ENCODE peak calls at places on chromosomes 3 and 15, in ten cellular contexts. R is left ventricle myocardium inferior; T is adipocyte; A is OCI-LY7; F is cardiac fibroblast; W is lung; I is AG09309; N is lower leg skin; C is naive thymus-derived CD4-positive, alpha-beta T cell; S is fibroblast of pulmonary artery. B is an unnamed sample.

GRCh38 chr15:85704720-85705119 is 90.0 kb downstream of the KLHL25 start:
- DNase-seq in F (no peak), A (no peak), T (peak), R (no peak), S (no peak), I (no peak), C (no peak), N (no peak), W (no peak), B (peak)

GRCh38 chr3:148697311-148698189 is at the start of gene AGTR1:
- DNase-seq in A (no peak), I (no peak), W (peak), N (peak), S (peak), C (no peak), R (peak), F (peak), T (peak), B (peak)

GRCh38 chr3:32855350-32855953 is 37.7 kb downstream of the TRIM71 start:
- DNase-seq in W (no peak), C (no peak), I (no peak), R (no peak), F (no peak), S (no peak), N (no peak), T (no peak), A (no peak), B (no peak)

GRCh38 chr15:80026754-80027153 is 32.7 kb upstream of the ZFAND6 start:
- DNase-seq in F (no peak), I (no peak), N (no peak), R (no peak), A (no peak), C (no peak), W (no peak), S (no peak), T (no peak), B (no peak)

GRCh38 chr15:63134245-63134644 is 12.6 kb downstream of the LACTB start:
- DNase-seq in N (no peak), W (no peak), I (no peak), C (no peak), T (no peak), R (no peak), S (no peak), A (no peak), F (peak), B (no peak)

GRCh38 chr3:85476891-85477495 is 518.2 kb downstream of the CADM2 start:
- DNase-seq in F (no peak), R (no peak), T (no peak), W (no peak), N (no peak), I (no peak), C (no peak), S (no peak), A (no peak), B (no peak)

GRCh38 chr3:9214599-9214998 is 34.8 kb downstream of the SRGAP3 start:
- DNase-seq in C (no peak), S (peak), N (no peak), A (no peak), T (peak), R (no peak), W (no peak), I (peak), F (peak), B (peak)

GRCh38 chr3:30578479-30578878 is 27.9 kb upstream of the TGFBR2 start:
- DNase-seq in A (no peak), W (peak), S (peak), I (peak), F (peak), N (peak), C (no peak), T (peak), R (no peak), B (peak)

GRCh38 chr3:139803294-139803693 is 125.5 kb upstream of the NMNAT3 start:
- DNase-seq in T (no peak), F (no peak), W (no peak), R (no peak), S (no peak), N (no peak), A (no peak), I (no peak), C (no peak), B (no peak)

GRCh38 chr15:37204698-37205097 is 104.3 kb upstream of the MEIS2 start:
- DNase-seq in T (no peak), I (no peak), N (no peak), C (no peak), A (no peak), W (no peak), S (peak), F (no peak), R (no peak), B (no peak)

GRCh38 chr3:53730565-53730964 is 115.7 kb downstream of the CHDH start:
- DNase-seq in T (peak), A (no peak), I (no peak), N (no peak), S (peak), R (peak), F (peak), C (no peak), W (no peak), B (peak)

GRCh38 chr15:55218068-55218467 is 21.3 kb upstream of the RSL24D1 start:
- DNase-seq in T (peak), A (no peak), S (no peak), F (no peak), W (no peak), C (no peak), R (no peak), N (no peak), I (no peak), B (peak)

GRCh38 chr15:55226127-55226526 is 29.4 kb upstream of the RSL24D1 start:
- DNase-seq in N (no peak), A (no peak), I (no peak), F (peak), S (no peak), C (no peak), R (no peak), T (no peak), W (no peak), B (peak)

GRCh38 chr15:55221090-55222011 is 24.6 kb upstream of the RSL24D1 start:
- DNase-seq in W (peak), S (peak), A (peak), R (no peak), C (no peak), N (no peak), F (peak), I (peak), T (peak), B (peak)

GRCh38 chr15:55224892-55225291 is 28.2 kb upstream of the RSL24D1 start:
- DNase-seq in N (no peak), A (no peak), W (no peak), F (peak), S (no peak), R (no peak), I (no peak), T (no peak), C (peak), B (no peak)

GRCh38 chr15:55222588-55222987 is 25.8 kb upstream of the RSL24D1 start:
- DNase-seq in A (peak), C (no peak), W (no peak), R (no peak), N (no peak), S (no peak), F (no peak), T (no peak), I (no peak), B (no peak)
- H3K4me3 ChIP-seq in A (peak), C (peak), W (no peak), R (no peak), N (no peak), S (no peak), F (no peak), T (no peak), I (no peak), B (no peak)

GRCh38 chr3:48446043-48446424 is 503 bp upstream of the ATRIP start:
- DNase-seq in I (no peak), T (no peak), S (no peak), A (no peak), R (no peak), C (no peak), F (no peak), N (no peak), W (no peak), B (no peak)

GRCh38 chr3:48440590-48440958 is 517 bp downstream of the TMA7 start:
- DNase-seq in W (no peak), R (no peak), F (peak), I (no peak), C (peak), T (peak), A (peak), S (peak), N (no peak), B (peak)

GRCh38 chr3:48446425-48447193 is at the start of gene ATRIP:
- DNase-seq in A (peak), I (peak), W (peak), T (peak), R (peak), F (peak), N (peak), S (peak), C (peak), B (peak)

GRCh38 chr3:48441940-48442339 is 1.9 kb downstream of the TMA7 start:
- DNase-seq in W (no peak), N (no peak), S (no peak), A (no peak), T (no peak), C (no peak), I (no peak), F (no peak), R (no peak), B (no peak)

GRCh38 chr3:48445277-48445882 is 1.2 kb upstream of the ATRIP start:
- DNase-seq in I (no peak), S (no peak), F (no peak), R (no peak), A (no peak), W (no peak), T (no peak), N (no peak), C (no peak), B (no peak)
- H3K4me3 ChIP-seq in I (peak), S (peak), F (no peak), R (peak), A (peak), W (no peak), T (peak), N (no peak), C (no peak), B (peak)

GRCh38 chr3:113628788-113629187 is 67.7 kb downstream of the USF3 start:
- DNase-seq in W (no peak), N (no peak), T (no peak), C (no peak), S (no peak), R (no peak), I (no peak), F (no peak), A (no peak), B (no peak)

GRCh38 chr3:113628316-113628715 is 68.1 kb downstream of the USF3 start:
- DNase-seq in S (no peak), R (no peak), I (no peak), C (no peak), W (no peak), T (no peak), N (no peak), F (no peak), A (no peak), B (no peak)

GRCh38 chr3:113629941-113630340 is 66.5 kb downstream of the USF3 start:
- DNase-seq in I (no peak), A (no peak), S (no peak), R (no peak), T (no peak), C (no peak), N (no peak), F (no peak), W (no peak), B (peak)

GRCh38 chr3:113631573-113631972 is 64.9 kb downstream of the USF3 start:
- DNase-seq in T (no peak), A (no peak), W (no peak), R (no peak), S (no peak), I (no peak), F (no peak), C (no peak), N (no peak), B (no peak)

DNA sequence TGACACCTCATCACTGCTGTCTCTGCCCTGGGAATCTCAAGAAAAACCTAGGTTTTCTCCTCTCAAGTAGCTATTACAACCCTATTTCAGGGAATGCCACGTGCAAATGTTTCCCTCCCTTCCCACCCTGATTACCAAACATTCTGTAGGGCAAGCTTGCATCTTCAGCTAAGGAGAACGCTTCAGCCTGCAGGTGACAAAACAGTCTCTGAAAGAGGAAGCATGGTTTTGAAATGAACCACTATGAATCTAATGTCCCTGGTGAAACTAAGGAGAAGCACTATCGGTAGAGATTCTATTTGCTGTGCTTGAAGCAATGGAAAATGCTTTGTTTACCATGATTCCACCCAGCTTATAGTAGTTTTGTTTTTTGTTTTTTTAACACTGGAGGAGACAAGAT is 65.3 kb downstream of the USF3 start:
- DNase-seq in A (peak), I (no peak), F (no peak), S (no peak), N (no peak), W (no peak), R (no peak), T (no peak), C (no peak), B (no peak)
- H3K4me3 ChIP-seq in A (no peak), I (no peak), F (no peak), S (no peak), N (no peak), W (no peak), R (no peak), T (no peak), C (no peak), B (no peak)

GRCh38 chr3:27326949-27327582 is 42.1 kb downstream of the NEK10 start:
- DNase-seq in I (no peak), W (no peak), T (no peak), R (no peak), C (no peak), N (no peak), A (no peak), F (no peak), S (no peak), B (no peak)
- H3K4me3 ChIP-seq in I (no peak), W (no peak), T (no peak), R (peak), C (no peak), N (no peak), A (no peak), F (no peak), S (no peak), B (peak)

GRCh38 chr3:403826-404225 is 207.3 kb downstream of the CHL1 start:
- DNase-seq in N (no peak), S (no peak), A (no peak), R (no peak), C (no peak), F (no peak), T (no peak), I (no peak), W (no peak), B (no peak)

GRCh38 chr3:396293-396692 is 199.7 kb downstream of the CHL1 start:
- DNase-seq in S (no peak), A (no peak), C (no peak), N (no peak), T (no peak), W (no peak), R (no peak), F (no peak), I (no peak), B (peak)

DNA sequence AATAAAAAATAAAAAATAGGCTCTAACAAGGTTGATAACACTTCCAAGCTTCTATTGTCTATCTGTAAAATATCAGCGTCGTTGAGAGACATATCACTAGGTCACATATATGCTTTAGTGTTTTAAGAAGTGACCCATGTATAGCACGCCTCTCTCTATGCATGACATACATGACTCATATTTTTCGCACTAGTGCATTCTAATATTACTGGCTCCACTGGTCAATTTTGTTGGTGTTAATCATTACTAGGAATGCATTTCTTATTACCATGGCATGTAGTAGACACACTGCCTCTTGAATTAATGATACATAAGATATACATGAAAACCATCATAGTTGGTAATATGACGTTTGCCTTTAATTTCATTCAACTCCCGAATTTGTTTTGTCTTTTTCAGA is 203.1 kb downstream of the CHL1 start:
- DNase-seq in S (no peak), I (no peak), N (no peak), F (no peak), R (no peak), W (no peak), C (no peak), A (no peak), T (no peak), B (no peak)
- H3K4me3 ChIP-seq in S (no peak), I (no peak), N (no peak), F (no peak), R (no peak), W (no peak), C (no peak), A (no peak), T (no peak), B (no peak)

GRCh38 chr15:91948001-91948608 is 94.6 kb downstream of the SLCO3A1 start:
- DNase-seq in A (no peak), C (no peak), I (no peak), F (peak), T (peak), R (peak), W (no peak), N (no peak), S (peak), B (peak)
- H3K4me3 ChIP-seq in A (no peak), C (no peak), I (no peak), F (no peak), T (no peak), R (no peak), W (no peak), N (no peak), S (no peak), B (no peak)

DNA sequence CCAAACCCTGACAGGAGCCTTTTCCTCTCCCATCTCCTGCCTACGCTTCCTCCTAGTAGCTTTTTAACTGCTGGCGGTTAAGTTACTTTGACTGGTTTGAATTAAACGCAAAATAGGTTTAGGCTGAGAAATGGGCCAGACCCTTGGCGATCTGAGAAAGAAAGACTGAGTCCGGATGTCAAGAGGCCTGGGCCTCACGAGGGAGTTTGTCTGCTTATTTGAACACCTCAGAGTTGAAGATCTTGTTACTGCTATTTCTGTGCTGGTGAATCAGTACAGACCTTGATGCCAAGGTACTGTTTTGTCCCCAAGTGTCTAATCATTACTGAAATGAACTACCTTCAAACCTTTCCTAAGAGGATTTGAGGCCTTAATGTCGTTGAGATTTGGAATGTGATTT is 769 bp upstream of the FMN1 start:
- DNase-seq in R (no peak), C (no peak), F (no peak), T (no peak), N (no peak), S (no peak), A (peak), W (no peak), I (no peak), B (no peak)
- H3K4me3 ChIP-seq in R (peak), C (peak), F (no peak), T (peak), N (no peak), S (peak), A (peak), W (no peak), I (peak), B (peak)

DNA sequence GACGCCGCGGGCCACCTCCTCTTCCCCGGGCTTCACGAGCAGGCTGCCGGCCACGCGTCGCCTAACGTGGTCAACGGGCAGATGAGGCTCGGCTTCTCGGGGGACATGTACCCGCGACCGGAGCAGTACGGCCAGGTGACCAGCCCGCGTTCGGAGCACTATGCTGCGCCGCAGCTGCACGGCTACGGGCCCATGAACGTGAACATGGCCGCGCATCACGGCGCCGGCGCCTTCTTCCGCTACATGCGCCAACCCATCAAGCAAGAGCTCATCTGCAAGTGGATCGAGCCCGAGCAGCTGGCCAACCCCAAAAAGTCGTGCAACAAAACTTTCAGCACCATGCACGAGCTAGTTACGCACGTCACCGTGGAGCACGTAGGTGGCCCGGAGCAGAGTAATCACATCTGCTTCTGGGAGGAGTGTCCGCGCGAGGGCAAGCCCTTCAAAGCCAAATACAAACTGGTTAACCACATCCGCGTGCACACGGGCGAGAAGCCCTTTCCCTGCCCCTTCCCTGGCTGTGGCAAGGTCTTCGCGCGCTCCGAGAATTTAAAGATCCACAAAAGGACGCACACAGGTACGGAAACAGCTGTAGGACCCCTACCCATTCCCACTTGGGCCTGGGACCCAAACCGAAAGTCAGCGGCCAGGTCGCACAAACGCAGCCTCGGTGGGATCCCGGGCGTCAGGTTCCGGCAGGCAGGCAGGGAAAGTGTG is 1.5 kb downstream of the ZIC1 start:
- DNase-seq in F (no peak), S (peak), I (no peak), C (no peak), A (no peak), R (no peak), W (peak), T (no peak), N (no peak), B (peak)
- H3K4me3 ChIP-seq in F (peak), S (peak), I (peak), C (no peak), A (no peak), R (peak), W (no peak), T (peak), N (peak), B (peak)

DNA sequence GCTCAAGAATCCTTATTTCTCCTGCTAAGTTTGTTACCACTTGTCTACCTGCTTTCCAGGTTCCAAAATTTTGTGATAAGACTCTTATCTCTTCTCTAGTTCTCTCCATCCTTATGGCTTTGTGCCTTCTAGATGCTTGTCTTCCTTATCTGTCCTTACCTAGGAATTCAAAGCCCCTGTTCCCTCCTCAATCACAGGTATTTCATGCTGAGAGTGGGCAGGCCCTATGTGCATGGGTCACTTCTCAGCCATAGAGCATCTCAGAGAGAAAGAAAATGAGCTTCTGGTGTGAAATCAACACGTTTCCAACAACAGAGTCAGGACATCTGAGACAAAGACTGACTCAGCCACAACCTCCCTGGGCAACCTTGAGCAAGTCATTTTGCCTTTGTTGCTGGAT is 214.1 kb upstream of the TLE3 start:
- DNase-seq in W (no peak), R (no peak), A (no peak), T (no peak), F (no peak), N (no peak), S (no peak), I (no peak), C (no peak), B (no peak)
- H3K4me3 ChIP-seq in W (no peak), R (no peak), A (no peak), T (no peak), F (no peak), N (no peak), S (no peak), I (no peak), C (no peak), B (no peak)

DNA sequence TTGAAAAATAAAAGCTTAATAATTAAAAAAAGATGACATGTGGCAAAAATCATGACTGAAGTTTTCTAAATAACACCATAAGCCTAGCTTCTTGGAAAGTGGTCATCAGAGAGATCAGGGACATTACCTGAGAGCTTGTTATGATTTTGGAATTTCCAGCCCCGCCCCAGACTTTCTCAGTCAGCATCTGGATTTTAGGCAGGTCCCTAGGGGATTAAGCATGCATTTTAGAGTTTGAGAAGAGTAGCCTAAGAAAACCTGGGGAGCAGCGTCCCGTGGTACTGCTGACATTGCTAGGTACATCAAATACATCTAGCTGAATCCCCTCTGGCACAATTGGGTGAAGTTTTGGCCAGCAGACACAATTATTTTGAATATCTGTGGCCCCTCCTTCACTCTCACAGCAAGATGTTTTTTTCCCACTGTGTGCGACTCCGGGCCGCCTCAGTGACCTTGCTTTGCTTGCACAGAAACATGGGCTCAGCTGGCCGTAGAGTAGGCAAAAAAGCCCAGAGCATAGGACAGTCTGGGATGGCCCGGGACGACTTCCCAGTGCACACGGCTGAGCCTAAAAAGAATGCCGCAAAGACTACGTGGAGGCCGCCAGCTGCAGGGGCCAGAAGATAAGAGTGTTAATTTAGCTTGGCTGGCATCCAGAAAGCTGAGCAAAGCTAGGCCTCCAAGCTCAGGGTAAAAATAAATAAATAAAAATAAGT is 58.6 kb upstream of the MEF2A start:
- DNase-seq in T (peak), F (peak), N (no peak), I (no peak), R (peak), S (peak), W (no peak), C (no peak), A (peak), B (peak)
- H3K4me3 ChIP-seq in T (no peak), F (no peak), N (no peak), I (no peak), R (peak), S (no peak), W (no peak), C (no peak), A (peak), B (no peak)

B was measured in GM23248.